ENCODE peak calls at places on chromosome 15, in ten cellular contexts. H is cardiac fibroblast; K is NB4; Z is thoracic aorta; Y is tibial nerve; I is gastrocnemius medialis; A is right lobe of liver; M is fibroblast of lung; X is naive thymus-derived CD4-positive, alpha-beta T cell; R is breast epithelium. J is an unnamed sample.

GRCh38 chr15:80536231-80536630 is 132.0 kb downstream of the ARNT2 start:
- DNase-seq in H (no peak), K (no peak), Z (no peak), Y (no peak), I (no peak), A (no peak), M (no peak), X (no peak), R (no peak), J (no peak)

GRCh38 chr15:99956820-99957641 is 223.8 kb upstream of the LYSMD4 start:
- DNase-seq in H (no peak), K (no peak), Z (no peak), Y (no peak), I (no peak), A (no peak), M (no peak), X (no peak), R (peak), J (no peak)

GRCh38 chr15:77904436-77904821 is 173.1 kb downstream of the TBC1D2B start:
- DNase-seq in H (no peak), K (no peak), Z (no peak), Y (no peak), I (no peak), A (peak), M (no peak), X (no peak), R (no peak), J (no peak)

GRCh38 chr15:34084086-34084485 is 17.6 kb downstream of the EMC7 start:
- DNase-seq in H (no peak), K (no peak), Z (no peak), Y (no peak), I (no peak), A (no peak), M (peak), X (no peak), R (no peak), J (no peak)

GRCh38 chr15:81155375-81156218 is 21.5 kb downstream of the CFAP161 start:
- DNase-seq in H (peak), K (peak), Z (no peak), Y (no peak), I (peak), A (no peak), M (peak), X (peak), R (peak), J (no peak)

GRCh38 chr15:51775967-51776816 is 24.8 kb downstream of the TMOD2 start:
- DNase-seq in H (peak), K (peak), Z (no peak), Y (no peak), I (no peak), A (no peak), M (peak), X (peak), R (no peak), J (no peak)

GRCh38 chr15:84840741-84841429 is 23.7 kb downstream of the ALPK3 start:
- DNase-seq in H (peak), K (peak), Z (peak), Y (no peak), I (peak), A (peak), M (peak), X (no peak), R (peak), J (no peak)

GRCh38 chr15:82239685-82240391 is 22.7 kb downstream of the EFL1 start:
- DNase-seq in H (no peak), K (no peak), Z (no peak), Y (no peak), I (no peak), A (no peak), M (no peak), X (no peak), R (no peak), J (no peak)

GRCh38 chr15:70034596-70034995 is 63.1 kb downstream of the TLE3 start:
- DNase-seq in H (no peak), K (no peak), Z (no peak), Y (no peak), I (no peak), A (no peak), M (no peak), X (no peak), R (no peak), J (no peak)

DNA sequence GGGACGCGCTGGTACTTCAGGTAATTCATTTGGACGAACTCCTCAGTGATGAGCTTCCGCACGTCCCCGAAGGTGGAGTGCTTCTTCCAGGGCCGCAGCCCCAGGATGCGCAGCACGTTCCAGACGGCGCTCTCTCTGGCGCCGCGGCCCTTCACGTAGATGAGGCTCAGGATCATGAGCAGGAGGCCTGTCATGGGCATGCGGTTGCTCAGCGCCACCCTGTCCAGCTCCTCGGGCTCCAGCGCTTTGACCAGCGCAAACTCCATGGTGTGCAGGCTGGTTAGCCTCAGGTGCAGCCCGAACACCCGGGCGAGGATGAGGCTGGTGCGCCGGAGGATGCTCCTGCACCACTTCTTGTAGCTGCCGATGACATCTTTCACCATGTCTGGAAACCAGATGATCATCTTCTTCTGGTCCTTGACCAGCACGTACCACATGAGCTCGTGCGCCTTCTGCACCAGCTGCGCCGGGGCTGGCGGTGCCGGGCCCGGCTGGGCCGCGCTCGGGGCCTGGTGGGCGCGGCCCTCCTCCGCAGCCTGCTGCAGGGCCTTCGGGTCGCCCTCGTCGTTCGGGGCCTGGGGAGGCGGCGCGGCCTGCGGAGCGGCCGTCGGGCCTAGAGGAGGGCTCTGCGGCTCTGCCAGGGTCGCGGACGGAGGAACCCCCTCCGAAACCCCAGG is 501 bp downstream of the NDN start:
- DNase-seq in H (no peak), K (no peak), Z (no peak), Y (no peak), I (no peak), A (no peak), M (peak), X (no peak), R (no peak), J (no peak)
- H3K4me3 ChIP-seq in H (peak), K (no peak), Z (peak), Y (peak), I (peak), A (peak), M (peak), X (no peak), R (peak), J (peak)

GRCh38 chr15:73751481-73751880 is 1.7 kb downstream of the INSYN1 start:
- DNase-seq in H (no peak), K (no peak), Z (no peak), Y (no peak), I (no peak), A (no peak), M (no peak), X (no peak), R (no peak), J (no peak)
- H3K4me3 ChIP-seq in H (no peak), K (no peak), Z (peak), Y (peak), I (no peak), A (no peak), M (no peak), X (no peak), R (no peak), J (peak)

GRCh38 chr15:27042230-27042629 is 71.2 kb downstream of the GABRG3 start:
- DNase-seq in H (no peak), K (no peak), Z (no peak), Y (no peak), I (no peak), A (no peak), M (no peak), X (no peak), R (no peak), J (no peak)

GRCh38 chr15:27042646-27043045 is 71.7 kb downstream of the GABRG3 start:
- DNase-seq in H (no peak), K (no peak), Z (no peak), Y (no peak), I (no peak), A (no peak), M (no peak), X (no peak), R (no peak), J (no peak)

GRCh38 chr15:27045796-27046195 is 74.8 kb downstream of the GABRG3 start:
- DNase-seq in H (no peak), K (no peak), Z (no peak), Y (no peak), I (no peak), A (no peak), M (no peak), X (no peak), R (no peak), J (no peak)

GRCh38 chr15:27046891-27047290 is 75.9 kb downstream of the GABRG3 start:
- DNase-seq in H (no peak), K (peak), Z (no peak), Y (no peak), I (no peak), A (no peak), M (no peak), X (no peak), R (no peak), J (no peak)

DNA sequence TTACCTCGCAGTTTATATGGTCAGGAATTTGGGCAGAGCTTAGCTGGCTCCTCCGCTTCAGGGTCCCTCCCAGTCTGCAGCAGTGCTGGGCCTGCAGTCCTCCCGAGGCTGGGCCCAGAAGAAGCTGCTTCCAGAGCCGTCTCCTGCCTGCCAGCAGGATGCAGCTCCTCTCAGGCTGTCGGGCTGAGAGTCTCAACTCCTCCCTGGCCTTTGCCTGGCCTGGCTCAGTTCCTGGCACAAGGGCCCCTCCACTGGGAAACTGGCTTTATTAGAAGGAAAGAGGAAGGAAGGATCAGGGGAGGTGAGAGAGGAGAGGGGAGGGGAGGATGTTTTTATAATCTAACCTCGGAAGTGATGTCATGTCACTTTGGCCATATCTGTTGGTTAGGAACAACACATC is 72.8 kb downstream of the GABRG3 start:
- DNase-seq in H (no peak), K (peak), Z (no peak), Y (no peak), I (no peak), A (no peak), M (no peak), X (no peak), R (no peak), J (no peak)
- H3K4me3 ChIP-seq in H (no peak), K (no peak), Z (no peak), Y (no peak), I (no peak), A (no peak), M (no peak), X (no peak), R (no peak), J (no peak)

DNA sequence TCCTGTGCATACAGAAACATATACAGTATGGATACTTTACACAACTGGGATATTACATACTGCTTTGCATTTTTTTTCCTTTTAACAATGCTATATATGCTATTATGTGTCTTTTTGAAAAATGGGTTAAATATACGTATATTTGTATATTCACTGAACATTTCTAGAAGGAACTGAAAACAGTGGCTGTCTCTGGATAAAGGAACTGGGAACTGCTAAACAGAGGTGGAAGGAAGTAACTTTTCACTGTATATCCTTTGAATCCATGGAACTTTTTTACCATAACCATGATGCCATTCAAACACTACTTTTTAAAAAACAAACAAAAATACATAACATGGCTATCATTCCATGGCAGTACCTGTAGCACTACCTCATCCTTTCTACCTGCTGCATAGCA is 1.8 kb downstream of the MTFMT start:
- DNase-seq in H (no peak), K (no peak), Z (no peak), Y (no peak), I (no peak), A (no peak), M (no peak), X (no peak), R (no peak), J (no peak)
- H3K4me3 ChIP-seq in H (no peak), K (peak), Z (no peak), Y (no peak), I (no peak), A (no peak), M (peak), X (no peak), R (no peak), J (no peak)

GRCh38 chr15:89783861-89784685 is 7.9 kb downstream of the MESP2 start:
- DNase-seq in H (peak), K (no peak), Z (no peak), Y (no peak), I (no peak), A (peak), M (no peak), X (no peak), R (no peak), J (no peak)
- H3K4me3 ChIP-seq in H (no peak), K (no peak), Z (no peak), Y (no peak), I (no peak), A (no peak), M (no peak), X (no peak), R (no peak), J (no peak)

DNA sequence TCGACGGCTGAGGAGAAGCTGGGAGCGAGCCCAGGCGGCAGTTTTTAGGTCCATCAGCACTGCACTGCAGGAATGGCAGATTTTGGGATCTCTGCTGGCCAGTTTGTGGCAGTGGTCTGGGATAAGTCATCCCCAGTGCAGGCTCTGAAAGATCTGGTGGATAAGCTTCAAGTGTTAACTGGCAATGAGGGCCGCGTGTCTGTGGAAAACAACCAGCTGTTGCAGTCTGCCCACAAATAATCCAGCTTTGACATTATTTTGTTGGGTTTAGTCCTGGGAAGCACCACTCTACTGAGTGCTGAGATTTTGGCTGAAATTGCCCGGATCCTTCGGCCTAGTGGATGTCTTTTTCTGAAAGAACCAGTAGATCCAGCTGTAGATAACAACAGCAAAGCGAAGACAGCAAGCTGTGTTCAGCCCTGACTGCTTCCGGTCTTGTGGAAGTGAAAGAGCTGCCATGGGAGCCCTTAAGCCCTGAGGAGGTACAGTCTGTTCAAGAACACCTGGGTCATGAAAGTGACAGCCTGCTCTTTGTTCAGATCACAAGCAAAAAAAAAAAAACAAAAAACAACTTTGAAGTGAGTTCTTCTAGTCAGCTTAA is 13.1 kb upstream of the ANP32A start:
- DNase-seq in H (no peak), K (no peak), Z (no peak), Y (no peak), I (no peak), A (no peak), M (no peak), X (peak), R (no peak), J (no peak)
- H3K4me3 ChIP-seq in H (no peak), K (no peak), Z (no peak), Y (no peak), I (no peak), A (no peak), M (no peak), X (no peak), R (no peak), J (no peak)